ENCODE peak calls at places on chromosome 1, in ten cellular contexts. One of them, this sample, is unnamed. For H3K9me3, the result is how much of the 10 kb centered on the place peaks cover.

GRCh38 chr1:208084220-208084619 is 160.0 kb downstream of the PLXNA2 start:
- DNase-seq in PC-3: no peak
- DNase-seq in neural progenitor cell: no peak
- DNase-seq in mesenchymal stem cell: no peak
- DNase-seq in endodermal cell: no peak
- DNase-seq in astrocyte: no peak
- DNase-seq in NT2/D1: no peak
- DNase-seq in fibroblast of lung: no peak
- DNase-seq in H1: no peak
- DNase-seq in IMR-90: no peak
- DNase-seq in this sample: no peak

GRCh38 chr1:49187054-49187453 is 410.4 kb upstream of the BEND5 start:
- DNase-seq in neural progenitor cell: no peak
- DNase-seq in IMR-90: no peak
- DNase-seq in astrocyte: no peak
- DNase-seq in NT2/D1: no peak
- DNase-seq in H1: no peak
- DNase-seq in fibroblast of lung: no peak
- DNase-seq in mesenchymal stem cell: no peak
- DNase-seq in endodermal cell: no peak
- DNase-seq in PC-3: no peak
- DNase-seq in this sample: no peak

GRCh38 chr1:210366767-210367166 is 38.1 kb downstream of the HHAT start:
- DNase-seq in endodermal cell: peak
- DNase-seq in IMR-90: no peak
- DNase-seq in PC-3: peak
- DNase-seq in astrocyte: no peak
- DNase-seq in NT2/D1: no peak
- DNase-seq in mesenchymal stem cell: no peak
- DNase-seq in neural progenitor cell: no peak
- DNase-seq in H1: no peak
- DNase-seq in fibroblast of lung: no peak
- DNase-seq in this sample: no peak

GRCh38 chr1:150076066-150076465 is 8.5 kb downstream of the VPS45 start:
- DNase-seq in neural progenitor cell: no peak
- DNase-seq in H1: no peak
- DNase-seq in mesenchymal stem cell: no peak
- DNase-seq in PC-3: no peak
- DNase-seq in NT2/D1: no peak
- DNase-seq in endodermal cell: no peak
- DNase-seq in IMR-90: peak
- DNase-seq in astrocyte: no peak
- DNase-seq in fibroblast of lung: no peak
- DNase-seq in this sample: no peak

GRCh38 chr1:170680428-170680827 is 16.5 kb downstream of the PRRX1 start:
- DNase-seq in mesenchymal stem cell: no peak
- DNase-seq in PC-3: no peak
- DNase-seq in IMR-90: peak
- DNase-seq in H1: no peak
- DNase-seq in NT2/D1: no peak
- DNase-seq in endodermal cell: no peak
- DNase-seq in astrocyte: peak
- DNase-seq in fibroblast of lung: peak
- DNase-seq in neural progenitor cell: no peak
- DNase-seq in this sample: peak

GRCh38 chr1:183804916-183805734 is at the start of gene RGL1:
- DNase-seq in IMR-90: peak
- DNase-seq in NT2/D1: no peak
- DNase-seq in mesenchymal stem cell: peak
- DNase-seq in endodermal cell: peak
- DNase-seq in PC-3: peak
- DNase-seq in neural progenitor cell: peak
- DNase-seq in fibroblast of lung: peak
- DNase-seq in H1: peak
- DNase-seq in astrocyte: peak
- DNase-seq in this sample: peak

GRCh38 chr1:42937836-42938595 is 20.7 kb downstream of the SLC2A1 start:
- DNase-seq in H1: no peak
- DNase-seq in astrocyte: no peak
- DNase-seq in endodermal cell: peak
- DNase-seq in NT2/D1: no peak
- DNase-seq in PC-3: peak
- DNase-seq in IMR-90: no peak
- DNase-seq in mesenchymal stem cell: no peak
- DNase-seq in neural progenitor cell: no peak
- DNase-seq in fibroblast of lung: no peak
- DNase-seq in this sample: no peak

GRCh38 chr1:85313888-85314696 is 37.7 kb upstream of the BCL10 start:
- DNase-seq in IMR-90: peak
- DNase-seq in NT2/D1: no peak
- DNase-seq in PC-3: peak
- DNase-seq in mesenchymal stem cell: peak
- DNase-seq in fibroblast of lung: peak
- DNase-seq in astrocyte: peak
- DNase-seq in neural progenitor cell: no peak
- DNase-seq in H1: no peak
- DNase-seq in endodermal cell: no peak
- DNase-seq in this sample: peak

GRCh38 chr1:11026052-11026451 is 13.6 kb downstream of the TARDBP start:
- DNase-seq in fibroblast of lung: no peak
- DNase-seq in H1: no peak
- DNase-seq in endodermal cell: no peak
- DNase-seq in neural progenitor cell: no peak
- DNase-seq in astrocyte: no peak
- DNase-seq in mesenchymal stem cell: no peak
- DNase-seq in NT2/D1: no peak
- DNase-seq in IMR-90: no peak
- DNase-seq in PC-3: no peak
- DNase-seq in this sample: no peak

GRCh38 chr1:220680085-220680687 is 10.0 kb upstream of the C1orf115 start:
- DNase-seq in fibroblast of lung: peak
- DNase-seq in endodermal cell: peak
- DNase-seq in astrocyte: peak
- DNase-seq in IMR-90: peak
- DNase-seq in NT2/D1: peak
- DNase-seq in H1: no peak
- DNase-seq in mesenchymal stem cell: peak
- DNase-seq in neural progenitor cell: peak
- DNase-seq in PC-3: peak
- DNase-seq in this sample: peak

GRCh38 chr1:117783586-117784396 is 145.6 kb downstream of the GDAP2 start:
- DNase-seq in PC-3: no peak
- DNase-seq in mesenchymal stem cell: no peak
- DNase-seq in fibroblast of lung: no peak
- DNase-seq in neural progenitor cell: no peak
- DNase-seq in H1: no peak
- DNase-seq in IMR-90: no peak
- DNase-seq in astrocyte: no peak
- DNase-seq in NT2/D1: no peak
- DNase-seq in endodermal cell: no peak
- DNase-seq in this sample: no peak

DNA sequence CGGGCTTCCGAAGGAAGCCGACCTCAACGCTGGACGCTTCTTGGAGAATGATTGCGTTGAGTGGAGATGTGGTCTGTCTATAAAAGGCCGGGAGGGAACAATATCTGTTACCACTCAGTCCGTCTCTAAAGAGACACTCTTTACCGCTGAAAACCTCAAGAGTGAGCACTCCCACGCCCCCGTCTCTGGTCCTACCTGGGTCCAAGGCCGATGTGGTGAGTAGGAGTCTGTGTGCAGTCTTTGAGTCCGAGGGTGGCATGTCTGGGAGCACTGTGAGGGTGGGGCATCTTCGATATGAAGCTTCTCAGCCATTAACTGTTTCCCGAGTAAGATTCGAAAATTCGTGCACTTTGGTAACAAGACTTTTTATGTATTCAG is 579 bp downstream of the ZFP69 start:
- DNase-seq in NT2/D1: peak
- DNase-seq in endodermal cell: no peak
- DNase-seq in PC-3: no peak
- DNase-seq in H1: no peak
- DNase-seq in IMR-90: peak
- DNase-seq in mesenchymal stem cell: peak
- DNase-seq in neural progenitor cell: no peak
- DNase-seq in astrocyte: peak
- DNase-seq in fibroblast of lung: peak
- DNase-seq in this sample: peak
- H3K9me3 ChIP-seq in NT2/D1: under half
- H3K9me3 ChIP-seq in endodermal cell: under half
- H3K9me3 ChIP-seq in PC-3: under half
- H3K9me3 ChIP-seq in H1: under half
- H3K9me3 ChIP-seq in IMR-90: under half
- H3K9me3 ChIP-seq in mesenchymal stem cell: half or more
- H3K9me3 ChIP-seq in neural progenitor cell: under half
- H3K9me3 ChIP-seq in astrocyte: under half
- H3K9me3 ChIP-seq in fibroblast of lung: under half
- H3K9me3 ChIP-seq in this sample: under half

DNA sequence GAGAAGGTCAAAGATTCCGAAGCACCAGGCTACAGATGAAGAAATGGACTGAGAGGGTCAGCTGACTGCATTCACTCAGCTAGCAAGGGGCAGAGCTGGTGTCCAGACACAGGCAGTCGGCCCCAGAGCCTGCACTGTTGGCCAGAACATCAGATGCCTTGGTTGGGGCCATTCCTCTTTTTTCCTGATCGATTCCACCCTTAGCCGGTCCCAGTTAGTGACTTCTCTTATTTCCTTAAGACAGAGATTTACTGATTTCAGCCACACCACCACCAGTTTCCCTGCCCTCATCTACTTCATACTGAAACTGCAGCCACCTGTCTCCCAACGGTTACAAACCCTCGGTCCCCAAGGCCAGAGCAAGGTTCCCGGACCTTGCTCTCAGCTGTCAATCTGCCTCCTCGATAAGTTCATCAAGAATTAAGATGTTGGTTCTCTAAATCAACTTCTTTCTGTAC is 11.5 kb downstream of the CD58 start:
- DNase-seq in endodermal cell: no peak
- DNase-seq in PC-3: no peak
- DNase-seq in NT2/D1: no peak
- DNase-seq in fibroblast of lung: no peak
- DNase-seq in mesenchymal stem cell: no peak
- DNase-seq in IMR-90: no peak
- DNase-seq in H1: no peak
- DNase-seq in neural progenitor cell: no peak
- DNase-seq in astrocyte: no peak
- DNase-seq in this sample: no peak
- H3K4me3 ChIP-seq in endodermal cell: no peak
- H3K4me3 ChIP-seq in PC-3: no peak
- H3K4me3 ChIP-seq in NT2/D1: no peak
- H3K4me3 ChIP-seq in fibroblast of lung: no peak
- H3K4me3 ChIP-seq in mesenchymal stem cell: no peak
- H3K4me3 ChIP-seq in IMR-90: no peak
- H3K4me3 ChIP-seq in H1: no peak
- H3K4me3 ChIP-seq in neural progenitor cell: no peak
- H3K4me3 ChIP-seq in astrocyte: no peak
- H3K4me3 ChIP-seq in this sample: no peak

GRCh38 chr1:229229721-229230135 is 41.2 kb upstream of the RAB4A start:
- DNase-seq in endodermal cell: peak
- DNase-seq in neural progenitor cell: peak
- DNase-seq in IMR-90: no peak
- DNase-seq in mesenchymal stem cell: peak
- DNase-seq in NT2/D1: no peak
- DNase-seq in fibroblast of lung: no peak
- DNase-seq in H1: peak
- DNase-seq in astrocyte: no peak
- DNase-seq in PC-3: no peak
- DNase-seq in this sample: peak

GRCh38 chr1:229230893-229231753 is 39.8 kb upstream of the RAB4A start:
- DNase-seq in H1: peak
- DNase-seq in fibroblast of lung: peak
- DNase-seq in PC-3: peak
- DNase-seq in mesenchymal stem cell: peak
- DNase-seq in endodermal cell: peak
- DNase-seq in IMR-90: no peak
- DNase-seq in astrocyte: no peak
- DNase-seq in NT2/D1: peak
- DNase-seq in neural progenitor cell: peak
- DNase-seq in this sample: no peak

GRCh38 chr1:229229137-229229720 is 41.7 kb upstream of the RAB4A start:
- DNase-seq in astrocyte: no peak
- DNase-seq in fibroblast of lung: peak
- DNase-seq in H1: peak
- DNase-seq in endodermal cell: peak
- DNase-seq in NT2/D1: no peak
- DNase-seq in mesenchymal stem cell: peak
- DNase-seq in IMR-90: no peak
- DNase-seq in PC-3: peak
- DNase-seq in neural progenitor cell: peak
- DNase-seq in this sample: peak

GRCh38 chr1:229230136-229230892 is 40.6 kb upstream of the RAB4A start:
- DNase-seq in IMR-90: no peak
- DNase-seq in NT2/D1: peak
- DNase-seq in endodermal cell: peak
- DNase-seq in PC-3: peak
- DNase-seq in fibroblast of lung: no peak
- DNase-seq in mesenchymal stem cell: no peak
- DNase-seq in astrocyte: no peak
- DNase-seq in neural progenitor cell: no peak
- DNase-seq in H1: peak
- DNase-seq in this sample: no peak

GRCh38 chr1:229231754-229232119 is 39.2 kb upstream of the RAB4A start:
- DNase-seq in IMR-90: no peak
- DNase-seq in fibroblast of lung: no peak
- DNase-seq in PC-3: no peak
- DNase-seq in mesenchymal stem cell: no peak
- DNase-seq in endodermal cell: no peak
- DNase-seq in neural progenitor cell: no peak
- DNase-seq in NT2/D1: no peak
- DNase-seq in astrocyte: no peak
- DNase-seq in H1: peak
- DNase-seq in this sample: no peak
- H3K9ac ChIP-seq in IMR-90: no peak
- H3K9ac ChIP-seq in fibroblast of lung: no peak
- H3K9ac ChIP-seq in PC-3: no peak
- H3K9ac ChIP-seq in mesenchymal stem cell: no peak
- H3K9ac ChIP-seq in endodermal cell: no peak
- H3K9ac ChIP-seq in neural progenitor cell: no peak
- H3K9ac ChIP-seq in NT2/D1: no peak
- H3K9ac ChIP-seq in astrocyte: no peak
- H3K9ac ChIP-seq in H1: no peak
- H3K9ac ChIP-seq in this sample: no peak

GRCh38 chr1:3003039-3003940 is 18.0 kb upstream of the ACTRT2 start:
- DNase-seq in mesenchymal stem cell: no peak
- DNase-seq in fibroblast of lung: no peak
- DNase-seq in IMR-90: no peak
- DNase-seq in PC-3: no peak
- DNase-seq in H1: no peak
- DNase-seq in neural progenitor cell: no peak
- DNase-seq in endodermal cell: no peak
- DNase-seq in astrocyte: no peak
- DNase-seq in NT2/D1: no peak
- DNase-seq in this sample: no peak
- H3K9me3 ChIP-seq in mesenchymal stem cell: under half
- H3K9me3 ChIP-seq in fibroblast of lung: under half
- H3K9me3 ChIP-seq in IMR-90: half or more
- H3K9me3 ChIP-seq in PC-3: under half
- H3K9me3 ChIP-seq in H1: half or more
- H3K9me3 ChIP-seq in neural progenitor cell: under half
- H3K9me3 ChIP-seq in endodermal cell: under half
- H3K9me3 ChIP-seq in astrocyte: under half
- H3K9me3 ChIP-seq in NT2/D1: under half
- H3K9me3 ChIP-seq in this sample: under half

This sample was measured in adipocyte.